ENCODE peak calls at places on chromosomes 2 and 18, in eight cellular contexts. I is heart left ventricle, K is lung, F is Karpas-422, C is tibial artery, O is IMR-90, W is colonic mucosa, Y is GM23248. M is an unnamed sample. For H3K27me3 and H3K4me1, the result is how much of the 10 kb centered on the place peaks cover.

GRCh38 chr2:142710336-142710735 is 167.1 kb upstream of the KYNU start:
- DNase-seq in I (no peak), K (no peak), F (no peak), C (no peak), O (no peak), W (no peak), Y (no peak), M (no peak)

GRCh38 chr2:127661949-127662510 is 13.3 kb downstream of the LIMS2 start:
- DNase-seq in I (peak), K (no peak), F (no peak), C (peak), O (no peak), W (no peak), Y (peak), M (no peak)

GRCh38 chr2:158464426-158465281 is 7.9 kb downstream of the PKP4 start:
- DNase-seq in I (no peak), K (no peak), F (peak), C (no peak), O (peak), W (no peak), Y (peak), M (no peak)

GRCh38 chr2:143489135-143489534 is 359.9 kb downstream of the ARHGAP15 start:
- DNase-seq in I (no peak), K (no peak), F (no peak), C (no peak), O (peak), W (no peak), Y (peak), M (no peak)

GRCh38 chr2:141555876-141556470 is 574.8 kb downstream of the LRP1B start:
- DNase-seq in I (no peak), K (no peak), F (no peak), C (no peak), O (no peak), W (no peak), Y (no peak), M (no peak)

GRCh38 chr2:12769492-12770105 is 52.9 kb downstream of the TRIB2 start:
- DNase-seq in I (peak), K (no peak), F (no peak), C (peak), O (peak), W (no peak), Y (peak), M (no peak)

GRCh38 chr2:187826023-187826422 is 271.8 kb upstream of the TFPI start:
- DNase-seq in I (no peak), K (no peak), F (no peak), C (no peak), O (no peak), W (no peak), Y (peak), M (no peak)

GRCh38 chr2:105100064-105100840 is 62.4 kb downstream of the MRPS9 start:
- DNase-seq in I (no peak), K (no peak), F (peak), C (no peak), O (no peak), W (no peak), Y (no peak), M (no peak)

GRCh38 chr2:8817219-8817618 is 20.2 kb downstream of the KIDINS220 start:
- DNase-seq in I (no peak), K (no peak), F (no peak), C (no peak), O (no peak), W (no peak), Y (no peak), M (no peak)

GRCh38 chr18:56240405-56240804 is 398.0 kb downstream of the TXNL1 start:
- DNase-seq in I (no peak), K (no peak), F (no peak), C (no peak), O (peak), W (no peak), Y (peak), M (no peak)

GRCh38 chr18:43950062-43950461 is 672.8 kb upstream of the SYT4 start:
- DNase-seq in I (no peak), K (no peak), F (no peak), C (no peak), O (no peak), W (no peak), Y (no peak), M (no peak)

GRCh38 chr2:54597153-54597827 is 126.2 kb upstream of the EML6 start:
- DNase-seq in I (peak), K (no peak), F (no peak), C (no peak), O (peak), W (peak), Y (no peak), M (no peak)

GRCh38 chr18:48227206-48227605 is 182.0 kb downstream of the ZBTB7C start:
- DNase-seq in I (no peak), K (no peak), F (no peak), C (no peak), O (no peak), W (no peak), Y (peak), M (no peak)

GRCh38 chr2:85642725-85643124 is 25.3 kb downstream of the SFTPB start:
- DNase-seq in I (no peak), K (no peak), F (no peak), C (no peak), O (no peak), W (no peak), Y (no peak), M (no peak)

GRCh38 chr18:61891271-61891670 is 1.5 kb downstream of the RNF152 start:
- DNase-seq in I (no peak), K (no peak), F (no peak), C (no peak), O (no peak), W (no peak), Y (peak), M (no peak)

GRCh38 chr18:181711-182110 is 23.4 kb downstream of the USP14 start:
- DNase-seq in I (no peak), K (no peak), F (no peak), C (no peak), O (no peak), W (no peak), Y (no peak), M (no peak)

GRCh38 chr2:17303054-17303453 is 215.2 kb downstream of the RAD51AP2 start:
- DNase-seq in I (no peak), K (no peak), F (no peak), C (no peak), O (peak), W (no peak), Y (peak), M (no peak)

GRCh38 chr2:66515743-66516142 is 80.8 kb downstream of the MEIS1 start:
- DNase-seq in I (no peak), K (no peak), F (no peak), C (no peak), O (peak), W (no peak), Y (peak), M (no peak)

GRCh38 chr2:10331033-10331701 is 28.5 kb downstream of the HPCAL1 start:
- DNase-seq in I (peak), K (peak), F (no peak), C (peak), O (no peak), W (peak), Y (peak), M (peak)

GRCh38 chr2:227460079-227460485 is 11.9 kb upstream of the AGFG1 start:
- DNase-seq in I (no peak), K (no peak), F (peak), C (no peak), O (peak), W (no peak), Y (peak), M (peak)

GRCh38 chr18:26863122-26863879 is 2.2 kb downstream of the AQP4 start:
- DNase-seq in I (peak), K (peak), F (no peak), C (no peak), O (no peak), W (peak), Y (peak), M (no peak)

GRCh38 chr2:215210082-215210481 is 71.7 kb upstream of the ABCA12 start:
- DNase-seq in I (no peak), K (no peak), F (no peak), C (no peak), O (no peak), W (no peak), Y (no peak), M (no peak)

GRCh38 chr18:36315736-36316135 is 18.2 kb downstream of the FHOD3 start:
- DNase-seq in I (no peak), K (no peak), F (no peak), C (no peak), O (peak), W (no peak), Y (peak), M (no peak)

GRCh38 chr2:1601471-1602358 is 142.6 kb downstream of the PXDN start:
- DNase-seq in I (no peak), K (no peak), F (no peak), C (peak), O (no peak), W (no peak), Y (no peak), M (no peak)

GRCh38 chr2:134315471-134315870 is 61.6 kb downstream of the MGAT5 start:
- DNase-seq in I (no peak), K (no peak), F (no peak), C (no peak), O (no peak), W (no peak), Y (no peak), M (no peak)

GRCh38 chr2:31812051-31812798 is 198.6 kb downstream of the MEMO1 start:
- DNase-seq in I (no peak), K (no peak), F (peak), C (no peak), O (peak), W (no peak), Y (peak), M (no peak)

GRCh38 chr18:64919971-64920370 is 771.1 kb upstream of the LINC00305 start:
- DNase-seq in I (no peak), K (no peak), F (no peak), C (no peak), O (no peak), W (no peak), Y (no peak), M (no peak)

GRCh38 chr2:9596621-9597311 is 34.0 kb downstream of the YWHAQ start:
- DNase-seq in I (no peak), K (no peak), F (no peak), C (no peak), O (no peak), W (no peak), Y (no peak), M (no peak)

GRCh38 chr2:196059491-196059960 is 9.1 kb downstream of the DNAH7 start:
- DNase-seq in I (no peak), K (no peak), F (peak), C (no peak), O (no peak), W (no peak), Y (peak), M (no peak)

GRCh38 chr2:27177441-27178351 is 28.9 kb downstream of the TCF23 start:
- DNase-seq in I (no peak), K (no peak), F (no peak), C (no peak), O (no peak), W (no peak), Y (no peak), M (no peak)

GRCh38 chr2:65634304-65634703 is 201.9 kb upstream of the SPRED2 start:
- DNase-seq in I (no peak), K (no peak), F (no peak), C (no peak), O (no peak), W (no peak), Y (no peak), M (no peak)

GRCh38 chr18:26575865-26576217 is 27.5 kb upstream of the KCTD1 start:
- DNase-seq in I (no peak), K (no peak), F (no peak), C (no peak), O (no peak), W (no peak), Y (no peak), M (no peak)

GRCh38 chr2:207156045-207156444 is 9.7 kb downstream of the KLF7 start:
- DNase-seq in I (no peak), K (no peak), F (no peak), C (no peak), O (no peak), W (no peak), Y (no peak), M (no peak)

GRCh38 chr2:207153266-207153990 is 12.3 kb downstream of the KLF7 start:
- DNase-seq in I (no peak), K (no peak), F (no peak), C (no peak), O (no peak), W (no peak), Y (no peak), M (no peak)

GRCh38 chr2:207155516-207155915 is 10.2 kb downstream of the KLF7 start:
- DNase-seq in I (no peak), K (no peak), F (no peak), C (no peak), O (no peak), W (no peak), Y (no peak), M (no peak)

GRCh38 chr2:207156451-207157161 is 9.1 kb downstream of the KLF7 start:
- DNase-seq in I (no peak), K (no peak), F (no peak), C (no peak), O (no peak), W (no peak), Y (no peak), M (no peak)

GRCh38 chr2:207154556-207155179 is 11.1 kb downstream of the KLF7 start:
- DNase-seq in I (no peak), K (no peak), F (no peak), C (no peak), O (no peak), W (no peak), Y (no peak), M (no peak)
- H3K27ac ChIP-seq in I (no peak), K (peak), F (no peak), C (peak), O (no peak), W (no peak), Y (peak), M (no peak)

DNA sequence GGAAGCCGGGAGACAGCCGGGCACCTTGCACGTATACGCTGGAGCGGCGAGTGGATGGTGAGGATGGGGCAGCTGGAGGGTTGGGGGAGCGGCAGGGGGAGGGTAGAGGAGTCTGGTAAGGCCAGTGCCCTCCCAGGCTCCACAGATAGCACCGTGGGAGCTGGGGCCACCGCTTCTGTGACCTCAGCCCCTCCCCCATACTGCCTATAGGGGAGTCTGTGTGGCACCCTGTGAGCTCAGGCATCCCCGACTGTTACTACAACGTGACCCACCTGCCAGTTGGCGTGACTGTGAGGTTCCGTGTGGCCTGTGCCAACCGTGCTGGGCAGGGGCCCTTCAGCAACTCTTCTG is 9.9 kb upstream of the GMPPA start:
- DNase-seq in I (no peak), K (no peak), F (no peak), C (no peak), O (no peak), W (no peak), Y (no peak), M (no peak)
- H3K27me3 ChIP-seq in I (under half), K (under half), F (under half), C (under half), O (under half), W (under half), Y (under half), M (under half)

GRCh38 chr2:46303822-46304221 is 6.6 kb downstream of the EPAS1 start:
- DNase-seq in I (no peak), K (no peak), F (no peak), C (no peak), O (no peak), W (no peak), Y (no peak), M (no peak)

GRCh38 chr2:46304635-46305034 is 7.4 kb downstream of the EPAS1 start:
- DNase-seq in I (no peak), K (no peak), F (no peak), C (no peak), O (no peak), W (no peak), Y (no peak), M (no peak)

GRCh38 chr2:46300406-46300832 is 3.2 kb downstream of the EPAS1 start:
- DNase-seq in I (no peak), K (no peak), F (no peak), C (no peak), O (no peak), W (peak), Y (no peak), M (no peak)

GRCh38 chr2:46303233-46303632 is 6.0 kb downstream of the EPAS1 start:
- DNase-seq in I (no peak), K (no peak), F (no peak), C (no peak), O (no peak), W (no peak), Y (no peak), M (no peak)

GRCh38 chr2:46302005-46302696 is 4.9 kb downstream of the EPAS1 start:
- DNase-seq in I (no peak), K (no peak), F (no peak), C (no peak), O (no peak), W (no peak), Y (no peak), M (no peak)
- H3K4me1 ChIP-seq in I (under half), K (under half), F (under half), C (under half), O (under half), W (under half), Y (under half), M (half or more)

DNA sequence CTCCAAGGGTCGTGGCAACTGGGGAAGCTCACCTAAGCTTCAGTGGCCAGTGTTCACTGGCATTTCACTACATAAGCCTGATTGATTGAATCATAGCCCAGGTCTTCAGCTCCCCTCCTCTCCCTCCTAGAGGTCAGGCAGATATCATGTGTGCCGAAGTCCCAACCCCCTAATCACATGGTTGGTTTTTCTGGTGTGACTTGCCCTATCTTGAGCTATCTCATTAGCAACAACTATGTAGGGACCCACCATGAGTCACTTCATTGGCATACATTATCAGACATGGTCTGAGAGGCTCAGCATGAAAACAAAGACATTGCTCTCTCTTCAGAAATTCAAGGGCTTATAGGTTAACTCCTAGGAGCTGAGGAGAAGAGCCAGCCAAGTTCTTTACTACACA is 76.8 kb downstream of the LYPD1 start:
- DNase-seq in I (no peak), K (no peak), F (no peak), C (no peak), O (peak), W (no peak), Y (no peak), M (no peak)
- H3K27ac ChIP-seq in I (no peak), K (no peak), F (no peak), C (no peak), O (no peak), W (no peak), Y (no peak), M (no peak)